ENCODE peak calls at places on chromosomes 16 and 17, in nine cellular contexts. H is heart left ventricle; W is neural progenitor cell; U is H1; P is stomach; O is CD8-positive, alpha-beta memory T cell; S is colonic mucosa; R is astrocyte; Y is cardiac muscle cell. X is an unnamed sample.

GRCh38 chr16:23509763-23510153 is 536 bp downstream of the GGA2 start:
- DNase-seq in H (peak), W (peak), U (no peak), P (no peak), O (peak), S (peak), R (peak), Y (peak), X (peak)

GRCh38 chr17:50205111-50205821 is 3.8 kb upstream of the COL1A1 start:
- DNase-seq in H (peak), W (no peak), U (no peak), P (no peak), O (no peak), S (no peak), R (peak), Y (peak), X (peak)

GRCh38 chr16:46948548-46949166 is 24.8 kb downstream of the DNAJA2 start:
- DNase-seq in H (no peak), W (no peak), U (no peak), P (peak), O (no peak), S (no peak), R (no peak), Y (no peak), X (no peak)

GRCh38 chr16:1426734-1427451 is 4.0 kb upstream of the PERCC1 start:
- DNase-seq in H (no peak), W (no peak), U (no peak), P (no peak), O (no peak), S (no peak), R (no peak), Y (no peak), X (no peak)

GRCh38 chr17:65515512-65515911 is 45.9 kb downstream of the AXIN2 start:
- DNase-seq in H (no peak), W (no peak), U (no peak), P (no peak), O (no peak), S (no peak), R (no peak), Y (no peak), X (no peak)

GRCh38 chr17:50422738-50423137 is 3.3 kb upstream of the ACSF2 start:
- DNase-seq in H (no peak), W (no peak), U (no peak), P (no peak), O (no peak), S (no peak), R (no peak), Y (no peak), X (no peak)

GRCh38 chr16:75486666-75487313 is 8.5 kb downstream of the CHST6 start:
- DNase-seq in H (no peak), W (no peak), U (no peak), P (no peak), O (no peak), S (peak), R (no peak), Y (no peak), X (no peak)

GRCh38 chr16:14309906-14310305 is 238.8 kb downstream of the MRTFB start:
- DNase-seq in H (no peak), W (no peak), U (no peak), P (no peak), O (no peak), S (no peak), R (peak), Y (no peak), X (peak)

GRCh38 chr16:12089492-12090161 is 113.1 kb downstream of the SNX29 start:
- DNase-seq in H (no peak), W (peak), U (no peak), P (peak), O (no peak), S (peak), R (peak), Y (peak), X (no peak)

GRCh38 chr17:64069143-64069542 is 48.7 kb upstream of the ICAM2 start:
- DNase-seq in H (no peak), W (no peak), U (no peak), P (no peak), O (no peak), S (no peak), R (no peak), Y (no peak), X (no peak)

GRCh38 chr17:4184811-4185210 is 41.8 kb downstream of the CYB5D2 start:
- DNase-seq in H (no peak), W (no peak), U (no peak), P (no peak), O (no peak), S (no peak), R (no peak), Y (no peak), X (no peak)

GRCh38 chr17:60167095-60167741 is 17.4 kb downstream of the CA4 start:
- DNase-seq in H (no peak), W (no peak), U (no peak), P (peak), O (no peak), S (peak), R (no peak), Y (no peak), X (no peak)

GRCh38 chr17:82013341-82013740 is 9.3 kb downstream of the CENPX start:
- DNase-seq in H (peak), W (no peak), U (no peak), P (no peak), O (no peak), S (no peak), R (no peak), Y (no peak), X (no peak)

GRCh38 chr16:49483251-49483650 is 109.6 kb downstream of the C16orf78 start:
- DNase-seq in H (no peak), W (no peak), U (no peak), P (no peak), O (no peak), S (no peak), R (no peak), Y (no peak), X (no peak)

GRCh38 chr16:31664683-31665482 is 137.2 kb downstream of the AHSP start:
- DNase-seq in H (no peak), W (no peak), U (no peak), P (no peak), O (no peak), S (no peak), R (peak), Y (no peak), X (no peak)

GRCh38 chr16:11966173-11966572 is 1.2 kb downstream of the TNFRSF17 start:
- DNase-seq in H (no peak), W (no peak), U (no peak), P (no peak), O (no peak), S (no peak), R (no peak), Y (no peak), X (no peak)

GRCh38 chr17:64345691-64346376 is 44.8 kb downstream of the PECAM1 start:
- DNase-seq in H (peak), W (no peak), U (no peak), P (no peak), O (no peak), S (no peak), R (no peak), Y (no peak), X (no peak)

GRCh38 chr17:72262748-72263147 is 141.9 kb downstream of the SOX9 start:
- DNase-seq in H (no peak), W (no peak), U (no peak), P (no peak), O (no peak), S (no peak), R (no peak), Y (no peak), X (no peak)

GRCh38 chr16:22027633-22028032 is 19.7 kb downstream of the MOSMO start:
- DNase-seq in H (no peak), W (no peak), U (no peak), P (no peak), O (no peak), S (no peak), R (no peak), Y (no peak), X (peak)

GRCh38 chr16:72066747-72067146 is 3.7 kb downstream of the HPR start:
- DNase-seq in H (no peak), W (peak), U (no peak), P (no peak), O (peak), S (no peak), R (peak), Y (peak), X (peak)

GRCh38 chr17:8755590-8756255 is 2.6 kb downstream of the SPDYE4 start:
- DNase-seq in H (no peak), W (no peak), U (no peak), P (no peak), O (no peak), S (no peak), R (no peak), Y (no peak), X (no peak)

GRCh38 chr16:28838558-28838918 is 7.6 kb downstream of the TUFM start:
- DNase-seq in H (no peak), W (no peak), U (no peak), P (no peak), O (no peak), S (no peak), R (no peak), Y (no peak), X (no peak)

GRCh38 chr17:27981978-27982377 is 60.5 kb upstream of the NLK start:
- DNase-seq in H (no peak), W (no peak), U (no peak), P (no peak), O (no peak), S (no peak), R (no peak), Y (no peak), X (no peak)

GRCh38 chr16:30958164-30959083 is 870 bp downstream of the SETD1A start:
- DNase-seq in H (peak), W (peak), U (no peak), P (peak), O (no peak), S (peak), R (no peak), Y (peak), X (peak)

GRCh38 chr17:29628619-29629018 is 5.9 kb upstream of the CORO6 start:
- DNase-seq in H (no peak), W (no peak), U (no peak), P (no peak), O (no peak), S (no peak), R (no peak), Y (no peak), X (no peak)

GRCh38 chr17:15436399-15437369 is 30.7 kb downstream of the CDRT4 start:
- DNase-seq in H (peak), W (no peak), U (no peak), P (peak), O (peak), S (peak), R (no peak), Y (peak), X (peak)

GRCh38 chr16:50653056-50653455 is 28.1 kb downstream of the SNX20 start:
- DNase-seq in H (no peak), W (no peak), U (no peak), P (no peak), O (no peak), S (no peak), R (no peak), Y (no peak), X (no peak)

GRCh38 chr16:48511716-48512115 is 98.3 kb downstream of the N4BP1 start:
- DNase-seq in H (no peak), W (no peak), U (no peak), P (no peak), O (no peak), S (no peak), R (no peak), Y (no peak), X (no peak)

GRCh38 chr17:56009795-56010715 is 143.2 kb upstream of the ANKFN1 start:
- DNase-seq in H (no peak), W (peak), U (no peak), P (no peak), O (no peak), S (no peak), R (no peak), Y (no peak), X (peak)

DNA sequence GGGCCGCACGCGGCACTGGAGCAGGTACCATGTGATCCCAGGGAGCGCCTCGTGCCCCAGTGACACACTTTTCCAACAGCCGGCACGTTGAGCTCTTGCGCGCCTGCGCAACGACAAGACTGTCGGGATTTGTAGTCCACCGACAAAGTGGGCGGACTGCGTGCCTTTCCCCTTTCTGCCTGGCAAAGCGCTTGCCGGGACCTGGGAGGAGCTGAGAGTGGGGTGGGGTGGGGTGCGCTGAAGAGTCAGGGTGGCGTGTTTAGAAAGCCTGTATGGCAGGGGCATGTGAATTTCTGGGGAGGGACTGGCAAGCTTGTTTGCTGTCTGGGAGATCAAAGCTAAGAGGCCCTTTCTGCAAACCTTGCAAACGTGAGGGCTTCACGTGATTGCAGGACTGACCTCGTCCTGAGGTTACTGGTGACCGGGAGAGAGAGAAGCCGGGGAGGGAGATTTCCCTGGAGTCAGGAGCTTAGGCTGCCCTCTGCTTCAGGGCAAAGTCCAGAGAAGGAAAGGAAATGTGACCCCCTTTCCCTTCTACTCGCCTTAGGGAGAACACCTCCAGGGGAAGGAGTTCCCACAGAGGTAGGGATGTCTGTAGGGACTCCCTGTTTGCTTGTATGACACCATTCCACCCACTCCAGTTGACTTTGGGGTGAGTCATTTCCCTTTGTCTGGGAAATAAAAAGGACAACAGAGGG is 429 bp upstream of the NR1D1 start:
- DNase-seq in H (peak), W (peak), U (peak), P (peak), O (peak), S (peak), R (peak), Y (peak), X (peak)
- H3K4me3 ChIP-seq in H (peak), W (peak), U (peak), P (peak), O (peak), S (peak), R (peak), Y (peak), X (peak)

GRCh38 chr17:44655983-44656700 is at the start of gene MEIOC:
- DNase-seq in H (no peak), W (peak), U (peak), P (no peak), O (no peak), S (no peak), R (no peak), Y (peak), X (peak)
- H3K4me3 ChIP-seq in H (no peak), W (peak), U (peak), P (peak), O (no peak), S (peak), R (peak), Y (peak), X (peak)

GRCh38 chr17:77444653-77445029 is 303.9 kb downstream of the SEC14L1 start:
- DNase-seq in H (peak), W (no peak), U (no peak), P (no peak), O (no peak), S (peak), R (peak), Y (peak), X (no peak)
- H3K4me3 ChIP-seq in H (no peak), W (no peak), U (no peak), P (peak), O (peak), S (no peak), R (no peak), Y (no peak), X (no peak)

DNA sequence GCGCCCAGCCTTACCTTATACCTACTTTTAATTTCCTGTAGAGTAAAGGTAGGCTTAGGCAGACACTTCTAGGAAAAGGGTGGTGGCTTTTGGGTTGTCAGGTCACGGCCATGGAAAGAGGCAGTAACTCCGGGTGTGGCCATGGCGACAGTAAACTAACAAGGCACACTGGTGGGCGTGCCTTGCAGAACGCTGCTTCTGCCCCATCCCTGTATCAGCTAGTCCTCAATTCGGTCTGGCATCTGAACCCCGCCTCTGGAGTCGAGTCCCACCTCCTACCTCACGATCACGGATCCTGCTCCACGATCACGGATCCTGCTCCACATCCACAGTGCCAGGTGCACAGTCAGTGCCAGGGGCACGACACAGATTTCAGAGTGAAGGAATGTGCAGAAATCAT is 5.6 kb downstream of the ADCY9 start:
- DNase-seq in H (no peak), W (no peak), U (no peak), P (peak), O (no peak), S (peak), R (no peak), Y (no peak), X (no peak)
- H3K4me3 ChIP-seq in H (no peak), W (no peak), U (no peak), P (no peak), O (no peak), S (no peak), R (no peak), Y (no peak), X (no peak)